ENCODE peak calls at places on chromosomes 4 and X, in six cellular contexts. One of them, this sample, is unnamed.

GRCh38 chr4:3190549-3190948 is 58.4 kb upstream of the MSANTD1 start:
- DNase-seq in body of pancreas: no peak
- DNase-seq in upper lobe of right lung: no peak
- DNase-seq in endothelial cell of umbilical vein: no peak
- DNase-seq in breast epithelium: no peak
- DNase-seq in mesothelial cell of epicardium: no peak
- DNase-seq in this sample: no peak

GRCh38 chr4:85152490-85152889 is 186.0 kb upstream of the WDFY3 start:
- DNase-seq in upper lobe of right lung: no peak
- DNase-seq in endothelial cell of umbilical vein: no peak
- DNase-seq in body of pancreas: no peak
- DNase-seq in breast epithelium: no peak
- DNase-seq in mesothelial cell of epicardium: no peak
- DNase-seq in this sample: no peak

GRCh38 chrX:13764765-13765164 is 30.2 kb downstream of the OFD1 start:
- DNase-seq in breast epithelium: no peak
- DNase-seq in upper lobe of right lung: no peak
- DNase-seq in body of pancreas: peak
- DNase-seq in mesothelial cell of epicardium: no peak
- DNase-seq in endothelial cell of umbilical vein: no peak
- DNase-seq in this sample: no peak

GRCh38 chr4:87188932-87189331 is 31.5 kb downstream of the KLHL8 start:
- DNase-seq in breast epithelium: no peak
- DNase-seq in mesothelial cell of epicardium: no peak
- DNase-seq in endothelial cell of umbilical vein: no peak
- DNase-seq in body of pancreas: no peak
- DNase-seq in upper lobe of right lung: no peak
- DNase-seq in this sample: no peak

GRCh38 chr4:185395255-185395955 is at the start of gene LRP2BP:
- DNase-seq in breast epithelium: no peak
- DNase-seq in body of pancreas: no peak
- DNase-seq in endothelial cell of umbilical vein: peak
- DNase-seq in upper lobe of right lung: no peak
- DNase-seq in mesothelial cell of epicardium: no peak
- DNase-seq in this sample: no peak

GRCh38 chrX:134886201-134886600 is 104.6 kb upstream of the SMIM10 start:
- DNase-seq in body of pancreas: no peak
- DNase-seq in endothelial cell of umbilical vein: no peak
- DNase-seq in upper lobe of right lung: no peak
- DNase-seq in mesothelial cell of epicardium: no peak
- DNase-seq in breast epithelium: no peak
- DNase-seq in this sample: no peak

GRCh38 chr4:141036786-141037185 is 96.5 kb downstream of the RNF150 start:
- DNase-seq in endothelial cell of umbilical vein: no peak
- DNase-seq in breast epithelium: no peak
- DNase-seq in mesothelial cell of epicardium: no peak
- DNase-seq in upper lobe of right lung: no peak
- DNase-seq in body of pancreas: no peak
- DNase-seq in this sample: no peak

GRCh38 chr4:121668368-121669162 is 28.2 kb downstream of the ANXA5 start:
- DNase-seq in body of pancreas: no peak
- DNase-seq in breast epithelium: no peak
- DNase-seq in upper lobe of right lung: no peak
- DNase-seq in endothelial cell of umbilical vein: no peak
- DNase-seq in mesothelial cell of epicardium: no peak
- DNase-seq in this sample: no peak

GRCh38 chr4:153205028-153205648 is 895 bp downstream of the TRIM2 start:
- DNase-seq in mesothelial cell of epicardium: no peak
- DNase-seq in upper lobe of right lung: no peak
- DNase-seq in endothelial cell of umbilical vein: no peak
- DNase-seq in breast epithelium: no peak
- DNase-seq in body of pancreas: peak
- DNase-seq in this sample: no peak

GRCh38 chrX:96383428-96383827 is 301.2 kb upstream of the DIAPH2 start:
- DNase-seq in upper lobe of right lung: no peak
- DNase-seq in endothelial cell of umbilical vein: no peak
- DNase-seq in mesothelial cell of epicardium: no peak
- DNase-seq in body of pancreas: no peak
- DNase-seq in breast epithelium: no peak
- DNase-seq in this sample: no peak

GRCh38 chrX:39893417-39894338 is 204.1 kb downstream of the BCOR start:
- DNase-seq in breast epithelium: no peak
- DNase-seq in mesothelial cell of epicardium: no peak
- DNase-seq in endothelial cell of umbilical vein: no peak
- DNase-seq in upper lobe of right lung: no peak
- DNase-seq in body of pancreas: no peak
- DNase-seq in this sample: no peak

GRCh38 chr4:181647396-181648107 is 595.6 kb upstream of the TENM3 start:
- DNase-seq in breast epithelium: no peak
- DNase-seq in endothelial cell of umbilical vein: no peak
- DNase-seq in body of pancreas: no peak
- DNase-seq in upper lobe of right lung: no peak
- DNase-seq in mesothelial cell of epicardium: no peak
- DNase-seq in this sample: no peak

GRCh38 chr4:187668683-187669082 is 326.9 kb upstream of the ZFP42 start:
- DNase-seq in endothelial cell of umbilical vein: no peak
- DNase-seq in mesothelial cell of epicardium: no peak
- DNase-seq in body of pancreas: no peak
- DNase-seq in breast epithelium: no peak
- DNase-seq in upper lobe of right lung: no peak
- DNase-seq in this sample: no peak

GRCh38 chr4:183349673-183350072 is 27.4 kb upstream of the CLDN24 start:
- DNase-seq in breast epithelium: no peak
- DNase-seq in upper lobe of right lung: no peak
- DNase-seq in mesothelial cell of epicardium: no peak
- DNase-seq in body of pancreas: no peak
- DNase-seq in endothelial cell of umbilical vein: no peak
- DNase-seq in this sample: no peak

GRCh38 chr4:153527690-153528089 is 61.5 kb downstream of the TMEM131L start:
- DNase-seq in body of pancreas: no peak
- DNase-seq in upper lobe of right lung: no peak
- DNase-seq in mesothelial cell of epicardium: no peak
- DNase-seq in breast epithelium: no peak
- DNase-seq in endothelial cell of umbilical vein: no peak
- DNase-seq in this sample: no peak

GRCh38 chr4:38804654-38805295 is at the start of gene TLR1:
- DNase-seq in endothelial cell of umbilical vein: peak
- DNase-seq in body of pancreas: no peak
- DNase-seq in upper lobe of right lung: no peak
- DNase-seq in mesothelial cell of epicardium: no peak
- DNase-seq in breast epithelium: no peak
- DNase-seq in this sample: no peak

GRCh38 chr4:36054750-36055467 is 189.4 kb downstream of the ARAP2 start:
- DNase-seq in mesothelial cell of epicardium: no peak
- DNase-seq in breast epithelium: no peak
- DNase-seq in body of pancreas: no peak
- DNase-seq in upper lobe of right lung: no peak
- DNase-seq in endothelial cell of umbilical vein: no peak
- DNase-seq in this sample: no peak

GRCh38 chr4:98879515-98879914 is 49.4 kb downstream of the EIF4E start:
- DNase-seq in mesothelial cell of epicardium: no peak
- DNase-seq in breast epithelium: no peak
- DNase-seq in body of pancreas: no peak
- DNase-seq in endothelial cell of umbilical vein: no peak
- DNase-seq in upper lobe of right lung: no peak
- DNase-seq in this sample: no peak

GRCh38 chrX:51874123-51874522 is 19.3 kb upstream of the MAGED1 start:
- DNase-seq in body of pancreas: no peak
- DNase-seq in upper lobe of right lung: no peak
- DNase-seq in mesothelial cell of epicardium: no peak
- DNase-seq in breast epithelium: no peak
- DNase-seq in endothelial cell of umbilical vein: no peak
- DNase-seq in this sample: no peak

GRCh38 chr4:151046609-151047008 is 31.5 kb upstream of the LRBA start:
- DNase-seq in breast epithelium: no peak
- DNase-seq in endothelial cell of umbilical vein: no peak
- DNase-seq in upper lobe of right lung: no peak
- DNase-seq in body of pancreas: no peak
- DNase-seq in mesothelial cell of epicardium: no peak
- DNase-seq in this sample: no peak

GRCh38 chrX:110409925-110410324 is 51.3 kb downstream of the RTL9 start:
- DNase-seq in endothelial cell of umbilical vein: peak
- DNase-seq in breast epithelium: no peak
- DNase-seq in body of pancreas: no peak
- DNase-seq in mesothelial cell of epicardium: no peak
- DNase-seq in upper lobe of right lung: no peak
- DNase-seq in this sample: no peak

GRCh38 chr4:133483600-133484246 is 334.6 kb downstream of the PCDH10 start:
- DNase-seq in endothelial cell of umbilical vein: peak
- DNase-seq in breast epithelium: no peak
- DNase-seq in upper lobe of right lung: no peak
- DNase-seq in body of pancreas: no peak
- DNase-seq in mesothelial cell of epicardium: no peak
- DNase-seq in this sample: no peak

GRCh38 chrX:69133561-69134542 is 31.4 kb downstream of the PJA1 start:
- DNase-seq in body of pancreas: no peak
- DNase-seq in endothelial cell of umbilical vein: peak
- DNase-seq in breast epithelium: no peak
- DNase-seq in mesothelial cell of epicardium: no peak
- DNase-seq in upper lobe of right lung: no peak
- DNase-seq in this sample: no peak

GRCh38 chr4:126328914-126329313 is 1014.2 kb downstream of the FAT4 start:
- DNase-seq in body of pancreas: no peak
- DNase-seq in breast epithelium: no peak
- DNase-seq in endothelial cell of umbilical vein: no peak
- DNase-seq in upper lobe of right lung: no peak
- DNase-seq in mesothelial cell of epicardium: no peak
- DNase-seq in this sample: no peak

GRCh38 chr4:78634011-78634664 is 82.6 kb downstream of the ANXA3 start:
- DNase-seq in breast epithelium: peak
- DNase-seq in mesothelial cell of epicardium: no peak
- DNase-seq in upper lobe of right lung: no peak
- DNase-seq in body of pancreas: no peak
- DNase-seq in endothelial cell of umbilical vein: no peak
- DNase-seq in this sample: no peak

GRCh38 chr4:87445964-87446363 is 23.6 kb downstream of the NUDT9 start:
- DNase-seq in endothelial cell of umbilical vein: no peak
- DNase-seq in upper lobe of right lung: no peak
- DNase-seq in body of pancreas: no peak
- DNase-seq in breast epithelium: no peak
- DNase-seq in mesothelial cell of epicardium: no peak
- DNase-seq in this sample: no peak

GRCh38 chr4:24748758-24749350 is 46.5 kb upstream of the SOD3 start:
- DNase-seq in body of pancreas: no peak
- DNase-seq in mesothelial cell of epicardium: no peak
- DNase-seq in upper lobe of right lung: no peak
- DNase-seq in breast epithelium: no peak
- DNase-seq in endothelial cell of umbilical vein: no peak
- DNase-seq in this sample: no peak

GRCh38 chr4:7323872-7324650 is 110.7 kb downstream of the PSAPL1 start:
- DNase-seq in upper lobe of right lung: no peak
- DNase-seq in body of pancreas: no peak
- DNase-seq in endothelial cell of umbilical vein: no peak
- DNase-seq in breast epithelium: no peak
- DNase-seq in mesothelial cell of epicardium: no peak
- DNase-seq in this sample: no peak

GRCh38 chrX:153539171-153539978 is 21.9 kb downstream of the ATP2B3 start:
- DNase-seq in breast epithelium: peak
- DNase-seq in upper lobe of right lung: peak
- DNase-seq in body of pancreas: peak
- DNase-seq in endothelial cell of umbilical vein: peak
- DNase-seq in mesothelial cell of epicardium: peak
- DNase-seq in this sample: peak
- TF ChIP-seq CTCF in breast epithelium: peak
- TF ChIP-seq CTCF in upper lobe of right lung: peak
- TF ChIP-seq CTCF in body of pancreas: peak
- TF ChIP-seq CTCF in endothelial cell of umbilical vein: peak
- TF ChIP-seq CTCF in mesothelial cell of epicardium: peak
- TF ChIP-seq CTCF in this sample: peak

GRCh38 chr4:60863442-60863841 is 336.7 kb upstream of the ADGRL3 start:
- DNase-seq in endothelial cell of umbilical vein: no peak
- DNase-seq in mesothelial cell of epicardium: no peak
- DNase-seq in breast epithelium: no peak
- DNase-seq in upper lobe of right lung: no peak
- DNase-seq in body of pancreas: no peak
- DNase-seq in this sample: no peak

GRCh38 chr4:60868232-60868960 is 331.7 kb upstream of the ADGRL3 start:
- DNase-seq in breast epithelium: no peak
- DNase-seq in upper lobe of right lung: no peak
- DNase-seq in mesothelial cell of epicardium: no peak
- DNase-seq in body of pancreas: no peak
- DNase-seq in endothelial cell of umbilical vein: no peak
- DNase-seq in this sample: no peak

DNA sequence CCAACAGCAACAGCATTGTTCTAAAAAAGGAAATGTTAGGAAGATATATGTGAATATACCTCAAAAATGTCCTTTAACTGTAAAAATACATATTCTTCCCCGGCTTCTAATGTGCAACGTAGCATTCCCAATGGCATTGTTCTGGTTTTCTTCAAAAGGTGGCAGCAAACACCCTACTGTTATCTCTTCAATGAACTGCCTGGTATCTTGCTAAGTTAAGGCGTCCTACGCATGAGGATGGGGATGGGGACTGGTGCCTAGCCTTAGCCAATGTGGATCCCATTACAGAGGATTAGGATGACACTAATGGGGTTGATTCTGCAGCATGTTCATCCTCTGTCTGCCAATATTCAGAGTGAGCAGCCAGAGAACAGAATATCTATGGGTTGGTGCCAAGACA is 334.9 kb upstream of the ADGRL3 start:
- DNase-seq in endothelial cell of umbilical vein: no peak
- DNase-seq in breast epithelium: no peak
- DNase-seq in upper lobe of right lung: no peak
- DNase-seq in mesothelial cell of epicardium: no peak
- DNase-seq in body of pancreas: no peak
- DNase-seq in this sample: no peak
- TF ChIP-seq CTCF in endothelial cell of umbilical vein: no peak
- TF ChIP-seq CTCF in breast epithelium: no peak
- TF ChIP-seq CTCF in upper lobe of right lung: peak
- TF ChIP-seq CTCF in mesothelial cell of epicardium: no peak
- TF ChIP-seq CTCF in body of pancreas: no peak
- TF ChIP-seq CTCF in this sample: no peak

GRCh38 chr4:8342651-8343050 is 73.1 kb downstream of the HTRA3 start:
- DNase-seq in breast epithelium: no peak
- DNase-seq in mesothelial cell of epicardium: no peak
- DNase-seq in endothelial cell of umbilical vein: no peak
- DNase-seq in upper lobe of right lung: no peak
- DNase-seq in body of pancreas: no peak
- DNase-seq in this sample: no peak
- TF ChIP-seq CTCF in breast epithelium: no peak
- TF ChIP-seq CTCF in mesothelial cell of epicardium: no peak
- TF ChIP-seq CTCF in endothelial cell of umbilical vein: peak
- TF ChIP-seq CTCF in upper lobe of right lung: no peak
- TF ChIP-seq CTCF in body of pancreas: no peak
- TF ChIP-seq CTCF in this sample: no peak

GRCh38 chr4:144190009-144190408 is 49.5 kb upstream of the GYPA start:
- DNase-seq in endothelial cell of umbilical vein: no peak
- DNase-seq in upper lobe of right lung: no peak
- DNase-seq in mesothelial cell of epicardium: no peak
- DNase-seq in body of pancreas: no peak
- DNase-seq in breast epithelium: no peak
- DNase-seq in this sample: no peak

GRCh38 chr4:144185086-144185485 is 44.6 kb upstream of the GYPA start:
- DNase-seq in breast epithelium: no peak
- DNase-seq in upper lobe of right lung: no peak
- DNase-seq in mesothelial cell of epicardium: no peak
- DNase-seq in endothelial cell of umbilical vein: no peak
- DNase-seq in body of pancreas: no peak
- DNase-seq in this sample: no peak

GRCh38 chr4:144183165-144183564 is 42.6 kb upstream of the GYPA start:
- DNase-seq in breast epithelium: no peak
- DNase-seq in mesothelial cell of epicardium: no peak
- DNase-seq in endothelial cell of umbilical vein: no peak
- DNase-seq in upper lobe of right lung: no peak
- DNase-seq in body of pancreas: no peak
- DNase-seq in this sample: no peak

GRCh38 chr4:144189121-144189520 is 48.6 kb upstream of the GYPA start:
- DNase-seq in breast epithelium: no peak
- DNase-seq in upper lobe of right lung: no peak
- DNase-seq in endothelial cell of umbilical vein: no peak
- DNase-seq in body of pancreas: no peak
- DNase-seq in mesothelial cell of epicardium: no peak
- DNase-seq in this sample: no peak
- TF ChIP-seq CTCF in breast epithelium: no peak
- TF ChIP-seq CTCF in upper lobe of right lung: no peak
- TF ChIP-seq CTCF in endothelial cell of umbilical vein: no peak
- TF ChIP-seq CTCF in body of pancreas: no peak
- TF ChIP-seq CTCF in mesothelial cell of epicardium: no peak
- TF ChIP-seq CTCF in this sample: no peak